ENCODE peak calls at places on chromosomes 3 and 15, in five cellular contexts. One of them, this sample, is unnamed.

GRCh38 chr3:55485208-55485791 is 1.8 kb downstream of the WNT5A start:
- DNase-seq in lower lobe of right lung: peak; percentile 84
- DNase-seq in HTR-8/SVneo: peak; percentile 83
- DNase-seq in astrocyte of the cerebellum: peak; percentile 82
- DNase-seq in stimulated activated CD4-positive, alpha-beta T cell treated with anti-CD3 and anti-CD28 coated beads, TNF-alpha, amount 100 ng/mL, for 4 hours: no peak
- DNase-seq in this sample: peak; percentile 77

GRCh38 chr3:154050766-154051165 is 70.4 kb upstream of the ARHGEF26 start:
- DNase-seq in lower lobe of right lung: no peak
- DNase-seq in HTR-8/SVneo: no peak
- DNase-seq in astrocyte of the cerebellum: no peak
- DNase-seq in stimulated activated CD4-positive, alpha-beta T cell treated with anti-CD3 and anti-CD28 coated beads, TNF-alpha, amount 100 ng/mL, for 4 hours: no peak
- DNase-seq in this sample: no peak

GRCh38 chr15:40941078-40941527 is 12.0 kb downstream of the DLL4 start:
- DNase-seq in lower lobe of right lung: no peak
- DNase-seq in HTR-8/SVneo: no peak
- DNase-seq in astrocyte of the cerebellum: no peak
- DNase-seq in stimulated activated CD4-positive, alpha-beta T cell treated with anti-CD3 and anti-CD28 coated beads, TNF-alpha, amount 100 ng/mL, for 4 hours: no peak
- DNase-seq in this sample: no peak

GRCh38 chr15:59917504-59918157 is 86.5 kb upstream of the FOXB1 start:
- DNase-seq in lower lobe of right lung: peak; percentile 67
- DNase-seq in HTR-8/SVneo: peak; percentile 55
- DNase-seq in astrocyte of the cerebellum: peak; percentile 8
- DNase-seq in stimulated activated CD4-positive, alpha-beta T cell treated with anti-CD3 and anti-CD28 coated beads, TNF-alpha, amount 100 ng/mL, for 4 hours: peak; percentile 48
- DNase-seq in this sample: no peak

GRCh38 chr3:183572935-183573334 is 17.4 kb upstream of the KLHL6 start:
- DNase-seq in lower lobe of right lung: no peak
- DNase-seq in HTR-8/SVneo: no peak
- DNase-seq in astrocyte of the cerebellum: no peak
- DNase-seq in stimulated activated CD4-positive, alpha-beta T cell treated with anti-CD3 and anti-CD28 coated beads, TNF-alpha, amount 100 ng/mL, for 4 hours: no peak
- DNase-seq in this sample: no peak

GRCh38 chr15:48041454-48041853 is 79.3 kb upstream of the SLC24A5 start:
- DNase-seq in lower lobe of right lung: no peak
- DNase-seq in HTR-8/SVneo: no peak
- DNase-seq in astrocyte of the cerebellum: no peak
- DNase-seq in stimulated activated CD4-positive, alpha-beta T cell treated with anti-CD3 and anti-CD28 coated beads, TNF-alpha, amount 100 ng/mL, for 4 hours: no peak
- DNase-seq in this sample: no peak

GRCh38 chr3:16480861-16481569 is 32.5 kb downstream of the RFTN1 start:
- DNase-seq in lower lobe of right lung: no peak
- DNase-seq in HTR-8/SVneo: peak; percentile 20
- DNase-seq in astrocyte of the cerebellum: no peak
- DNase-seq in stimulated activated CD4-positive, alpha-beta T cell treated with anti-CD3 and anti-CD28 coated beads, TNF-alpha, amount 100 ng/mL, for 4 hours: no peak
- DNase-seq in this sample: no peak

GRCh38 chr3:69385723-69386483 is at the start of gene FRMD4B:
- DNase-seq in lower lobe of right lung: peak; percentile 93
- DNase-seq in HTR-8/SVneo: peak; percentile 50
- DNase-seq in astrocyte of the cerebellum: no peak
- DNase-seq in stimulated activated CD4-positive, alpha-beta T cell treated with anti-CD3 and anti-CD28 coated beads, TNF-alpha, amount 100 ng/mL, for 4 hours: no peak
- DNase-seq in this sample: peak; percentile 91

GRCh38 chr3:141056716-141057115 is 5.6 kb downstream of the SPSB4 start:
- DNase-seq in lower lobe of right lung: no peak
- DNase-seq in HTR-8/SVneo: no peak
- DNase-seq in astrocyte of the cerebellum: no peak
- DNase-seq in stimulated activated CD4-positive, alpha-beta T cell treated with anti-CD3 and anti-CD28 coated beads, TNF-alpha, amount 100 ng/mL, for 4 hours: no peak
- DNase-seq in this sample: no peak

GRCh38 chr3:127485396-127486170 is 105.0 kb downstream of the TPRA1 start:
- DNase-seq in lower lobe of right lung: no peak
- DNase-seq in HTR-8/SVneo: no peak
- DNase-seq in astrocyte of the cerebellum: no peak
- DNase-seq in stimulated activated CD4-positive, alpha-beta T cell treated with anti-CD3 and anti-CD28 coated beads, TNF-alpha, amount 100 ng/mL, for 4 hours: no peak
- DNase-seq in this sample: peak; percentile 44

GRCh38 chr3:89332311-89333159 is 225.1 kb downstream of the EPHA3 start:
- DNase-seq in lower lobe of right lung: no peak
- DNase-seq in HTR-8/SVneo: no peak
- DNase-seq in astrocyte of the cerebellum: peak; percentile 27
- DNase-seq in stimulated activated CD4-positive, alpha-beta T cell treated with anti-CD3 and anti-CD28 coated beads, TNF-alpha, amount 100 ng/mL, for 4 hours: no peak
- DNase-seq in this sample: no peak

GRCh38 chr3:168040624-168041208 is 55.0 kb downstream of the GOLIM4 start:
- DNase-seq in lower lobe of right lung: no peak
- DNase-seq in HTR-8/SVneo: peak; percentile 11
- DNase-seq in astrocyte of the cerebellum: peak; percentile 58
- DNase-seq in stimulated activated CD4-positive, alpha-beta T cell treated with anti-CD3 and anti-CD28 coated beads, TNF-alpha, amount 100 ng/mL, for 4 hours: no peak
- DNase-seq in this sample: no peak

GRCh38 chr3:127083778-127084355 is 101.0 kb downstream of the PLXNA1 start:
- DNase-seq in lower lobe of right lung: peak; percentile 28
- DNase-seq in HTR-8/SVneo: no peak
- DNase-seq in astrocyte of the cerebellum: no peak
- DNase-seq in stimulated activated CD4-positive, alpha-beta T cell treated with anti-CD3 and anti-CD28 coated beads, TNF-alpha, amount 100 ng/mL, for 4 hours: no peak
- DNase-seq in this sample: peak; percentile 18

GRCh38 chr3:8052599-8053185 is 448.9 kb upstream of the LMCD1 start:
- DNase-seq in lower lobe of right lung: no peak
- DNase-seq in HTR-8/SVneo: no peak
- DNase-seq in astrocyte of the cerebellum: peak; percentile 96
- DNase-seq in stimulated activated CD4-positive, alpha-beta T cell treated with anti-CD3 and anti-CD28 coated beads, TNF-alpha, amount 100 ng/mL, for 4 hours: no peak
- DNase-seq in this sample: no peak

GRCh38 chr3:126927405-126927750 is 55.5 kb upstream of the PLXNA1 start:
- DNase-seq in lower lobe of right lung: no peak
- DNase-seq in HTR-8/SVneo: no peak
- DNase-seq in astrocyte of the cerebellum: no peak
- DNase-seq in stimulated activated CD4-positive, alpha-beta T cell treated with anti-CD3 and anti-CD28 coated beads, TNF-alpha, amount 100 ng/mL, for 4 hours: no peak
- DNase-seq in this sample: no peak

GRCh38 chr3:184126006-184126405 is 9.2 kb upstream of the EIF2B5 start:
- DNase-seq in lower lobe of right lung: no peak
- DNase-seq in HTR-8/SVneo: no peak
- DNase-seq in astrocyte of the cerebellum: no peak
- DNase-seq in stimulated activated CD4-positive, alpha-beta T cell treated with anti-CD3 and anti-CD28 coated beads, TNF-alpha, amount 100 ng/mL, for 4 hours: no peak
- DNase-seq in this sample: no peak

GRCh38 chr3:123688241-123688747 is 103.4 kb upstream of the HACD2 start:
- DNase-seq in lower lobe of right lung: no peak
- DNase-seq in HTR-8/SVneo: peak; percentile 91
- DNase-seq in astrocyte of the cerebellum: peak; percentile 83
- DNase-seq in stimulated activated CD4-positive, alpha-beta T cell treated with anti-CD3 and anti-CD28 coated beads, TNF-alpha, amount 100 ng/mL, for 4 hours: no peak
- DNase-seq in this sample: peak; percentile 63

GRCh38 chr15:58182460-58183163 is 44.4 kb downstream of the AQP9 start:
- DNase-seq in lower lobe of right lung: no peak
- DNase-seq in HTR-8/SVneo: peak; percentile 53
- DNase-seq in astrocyte of the cerebellum: peak; percentile 22
- DNase-seq in stimulated activated CD4-positive, alpha-beta T cell treated with anti-CD3 and anti-CD28 coated beads, TNF-alpha, amount 100 ng/mL, for 4 hours: no peak
- DNase-seq in this sample: peak; percentile 79

GRCh38 chr15:84570164-84570692 is 30.6 kb upstream of the ZSCAN2 start:
- DNase-seq in lower lobe of right lung: peak; percentile 76
- DNase-seq in HTR-8/SVneo: peak; percentile 2
- DNase-seq in astrocyte of the cerebellum: no peak
- DNase-seq in stimulated activated CD4-positive, alpha-beta T cell treated with anti-CD3 and anti-CD28 coated beads, TNF-alpha, amount 100 ng/mL, for 4 hours: peak; percentile 18
- DNase-seq in this sample: peak; percentile 87

GRCh38 chr3:170037463-170038433 is at the start of gene GPR160:
- DNase-seq in lower lobe of right lung: peak; percentile 94
- DNase-seq in HTR-8/SVneo: peak; percentile 72
- DNase-seq in astrocyte of the cerebellum: no peak
- DNase-seq in stimulated activated CD4-positive, alpha-beta T cell treated with anti-CD3 and anti-CD28 coated beads, TNF-alpha, amount 100 ng/mL, for 4 hours: peak; percentile 54
- DNase-seq in this sample: peak; percentile 85

GRCh38 chr15:42107483-42107882 is 13.1 kb upstream of the PLA2G4D start:
- DNase-seq in lower lobe of right lung: no peak
- DNase-seq in HTR-8/SVneo: no peak
- DNase-seq in astrocyte of the cerebellum: no peak
- DNase-seq in stimulated activated CD4-positive, alpha-beta T cell treated with anti-CD3 and anti-CD28 coated beads, TNF-alpha, amount 100 ng/mL, for 4 hours: no peak
- DNase-seq in this sample: no peak

GRCh38 chr3:6640907-6641306 is 220.0 kb upstream of the GRM7 start:
- DNase-seq in lower lobe of right lung: no peak
- DNase-seq in HTR-8/SVneo: no peak
- DNase-seq in astrocyte of the cerebellum: no peak
- DNase-seq in stimulated activated CD4-positive, alpha-beta T cell treated with anti-CD3 and anti-CD28 coated beads, TNF-alpha, amount 100 ng/mL, for 4 hours: no peak
- DNase-seq in this sample: no peak

GRCh38 chr3:177322846-177323245 is 125.6 kb upstream of the TBL1XR1 start:
- DNase-seq in lower lobe of right lung: no peak
- DNase-seq in HTR-8/SVneo: no peak
- DNase-seq in astrocyte of the cerebellum: no peak
- DNase-seq in stimulated activated CD4-positive, alpha-beta T cell treated with anti-CD3 and anti-CD28 coated beads, TNF-alpha, amount 100 ng/mL, for 4 hours: no peak
- DNase-seq in this sample: no peak

GRCh38 chr15:99421172-99421656 is 144.6 kb upstream of the MEF2A start:
- DNase-seq in lower lobe of right lung: no peak
- DNase-seq in HTR-8/SVneo: no peak
- DNase-seq in astrocyte of the cerebellum: no peak
- DNase-seq in stimulated activated CD4-positive, alpha-beta T cell treated with anti-CD3 and anti-CD28 coated beads, TNF-alpha, amount 100 ng/mL, for 4 hours: no peak
- DNase-seq in this sample: peak; percentile 72

GRCh38 chr3:135125171-135125801 is 330.2 kb downstream of the EPHB1 start:
- DNase-seq in lower lobe of right lung: no peak
- DNase-seq in HTR-8/SVneo: peak; percentile 15
- DNase-seq in astrocyte of the cerebellum: peak; percentile 12
- DNase-seq in stimulated activated CD4-positive, alpha-beta T cell treated with anti-CD3 and anti-CD28 coated beads, TNF-alpha, amount 100 ng/mL, for 4 hours: no peak
- DNase-seq in this sample: no peak

GRCh38 chr3:46612324-46612723 is at the start of gene FAM240A:
- DNase-seq in lower lobe of right lung: no peak
- DNase-seq in HTR-8/SVneo: no peak
- DNase-seq in astrocyte of the cerebellum: no peak
- DNase-seq in stimulated activated CD4-positive, alpha-beta T cell treated with anti-CD3 and anti-CD28 coated beads, TNF-alpha, amount 100 ng/mL, for 4 hours: no peak
- DNase-seq in this sample: no peak

GRCh38 chr3:168341192-168341816 is 245.6 kb upstream of the GOLIM4 start:
- DNase-seq in lower lobe of right lung: no peak
- DNase-seq in HTR-8/SVneo: no peak
- DNase-seq in astrocyte of the cerebellum: peak; percentile 76
- DNase-seq in stimulated activated CD4-positive, alpha-beta T cell treated with anti-CD3 and anti-CD28 coated beads, TNF-alpha, amount 100 ng/mL, for 4 hours: no peak
- DNase-seq in this sample: no peak

GRCh38 chr3:121956363-121956762 is 62.2 kb downstream of the SLC15A2 start:
- DNase-seq in lower lobe of right lung: no peak
- DNase-seq in HTR-8/SVneo: no peak
- DNase-seq in astrocyte of the cerebellum: no peak
- DNase-seq in stimulated activated CD4-positive, alpha-beta T cell treated with anti-CD3 and anti-CD28 coated beads, TNF-alpha, amount 100 ng/mL, for 4 hours: no peak
- DNase-seq in this sample: no peak